ENCODE peak calls at places on chromosomes 4 and X, in nine cellular contexts. C is lower lobe of right lung; A is AG04450; S is CD8-positive, alpha-beta T cell; M is tibial nerve; T is gastrocnemius medialis; P is heart left ventricle; R is mucosa of descending colon; Q is astrocyte. Y is an unnamed sample.
A peak's percentile ranks its signal among the peaks of the same experiment; 100 is the strongest.

GRCh38 chr4:180028682-180029081 is 2214.5 kb upstream of the TENM3 start:
- DNase-seq in R (peak; percentile 67), C (peak; percentile 44), A (peak; percentile 39), M (no peak), Q (peak; percentile 29), S (no peak), T (no peak), P (no peak), Y (no peak)

GRCh38 chrX:123835661-123836371 is 24.0 kb upstream of the XIAP start:
- DNase-seq in T (no peak), A (no peak), S (no peak), P (no peak), C (no peak), R (no peak), Q (peak; percentile 74), M (no peak), Y (no peak)

GRCh38 chrX:110304371-110304770 is 13.5 kb downstream of the AMMECR1 start:
- DNase-seq in M (no peak), P (no peak), S (no peak), T (no peak), R (no peak), C (no peak), A (no peak), Q (no peak), Y (no peak)

GRCh38 chr4:118224239-118224829 is 128.5 kb downstream of the PRSS12 start:
- DNase-seq in R (no peak), A (peak; percentile 18), M (no peak), Q (peak; percentile 53), C (no peak), S (no peak), P (no peak), T (no peak), Y (no peak)

GRCh38 chrX:153469811-153470410 is 465 bp downstream of the HAUS7 start:
- DNase-seq in A (no peak), P (no peak), S (peak; percentile 25), R (peak; percentile 15), C (no peak), M (no peak), Q (no peak), T (peak; percentile 29), Y (peak; percentile 14)

GRCh38 chr4:67456577-67457196 is 88.6 kb downstream of the CENPC start:
- DNase-seq in R (peak; percentile 85), A (no peak), P (no peak), S (no peak), C (no peak), M (no peak), Q (no peak), T (no peak), Y (no peak)

GRCh38 chr4:22090655-22091350 is 142.2 kb upstream of the KCNIP4 start:
- DNase-seq in R (no peak), Q (peak; percentile 42), T (no peak), M (no peak), C (no peak), P (no peak), S (no peak), A (no peak), Y (no peak)

GRCh38 chr4:101865501-101866062 is 75.1 kb downstream of the BANK1 start:
- DNase-seq in R (no peak), S (no peak), C (no peak), M (no peak), Q (peak; percentile 45), P (no peak), T (no peak), A (no peak), Y (no peak)

GRCh38 chr4:94399721-94400120 is 52.0 kb upstream of the PDLIM5 start:
- DNase-seq in S (no peak), T (no peak), P (no peak), A (no peak), C (no peak), Q (no peak), M (no peak), R (no peak), Y (no peak)

DNA sequence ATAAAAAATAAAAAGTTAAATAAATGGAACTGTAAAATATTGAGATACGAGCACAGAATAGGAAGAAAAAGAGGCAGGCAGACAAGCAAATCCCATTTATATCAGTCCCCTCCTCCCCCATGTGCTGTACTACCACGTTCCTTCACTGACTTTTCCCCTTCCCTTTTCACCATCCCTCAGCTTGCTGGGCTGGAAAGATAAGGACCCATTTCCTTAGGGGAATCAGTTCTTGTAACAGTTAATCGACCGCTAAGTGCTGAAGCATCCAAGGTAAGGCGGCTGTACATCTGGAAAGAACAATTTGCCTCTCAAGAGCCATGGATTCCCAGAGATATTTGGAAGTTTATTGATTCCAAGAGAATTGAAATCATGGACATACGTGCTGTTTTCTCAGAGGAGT is 1687.9 kb downstream of the STIM2 start:
- DNase-seq in S (no peak), T (no peak), C (no peak), Q (no peak), M (no peak), A (no peak), P (no peak), R (no peak), Y (no peak)
- H3K9me3 ChIP-seq in S (no peaks in the 10 kb centered on the region), T (no peaks in the 10 kb centered on the region), C (no peaks in the 10 kb centered on the region), Q (no peaks in the 10 kb centered on the region), M (no peaks in the 10 kb centered on the region), A (no peaks in the 10 kb centered on the region), P (no peaks in the 10 kb centered on the region), R (no peaks in the 10 kb centered on the region), Y (no peaks in the 10 kb centered on the region)

DNA sequence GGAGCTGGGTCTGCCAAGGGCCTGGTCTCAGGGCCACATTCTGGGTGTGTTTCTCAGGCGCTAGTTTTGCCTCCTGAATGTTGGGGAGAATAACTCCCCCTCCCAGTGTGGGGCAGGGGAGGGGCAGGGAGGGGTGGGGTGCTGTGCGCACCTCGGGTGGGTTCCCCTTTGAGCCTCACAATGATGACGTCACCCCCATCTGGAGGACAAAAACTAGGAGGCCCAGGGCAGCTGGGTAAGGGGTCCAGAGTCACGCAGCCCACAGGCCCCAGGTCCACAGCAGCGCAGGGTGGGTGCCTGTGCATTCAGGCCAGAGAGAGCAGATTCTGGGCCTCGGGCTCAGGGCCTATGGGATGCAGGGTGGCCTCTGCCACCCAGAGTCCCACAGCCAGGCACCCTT is 23.7 kb upstream of the HMX1 start:
- DNase-seq in T (no peak), A (no peak), R (no peak), S (no peak), P (no peak), Q (no peak), C (no peak), M (no peak), Y (no peak)
- TF ChIP-seq CTCF in T (no peak), A (no peak), R (no peak), S (no peak), P (no peak), Q (no peak), C (no peak), M (no peak), Y (no peak)

GRCh38 chrX:2321411-2321810 is 179.4 kb downstream of the DHRSX start:
- DNase-seq in S (no peak), T (peak; percentile 83), M (no peak), Q (no peak), C (no peak), A (no peak), R (no peak), P (no peak), Y (no peak)

GRCh38 chrX:2324116-2324515 is 176.7 kb downstream of the DHRSX start:
- DNase-seq in Q (no peak), C (no peak), A (no peak), R (no peak), S (no peak), P (no peak), T (no peak), M (no peak), Y (no peak)

GRCh38 chrX:2327423-2327822 is 173.4 kb downstream of the DHRSX start:
- DNase-seq in C (no peak), P (no peak), S (no peak), A (no peak), R (no peak), Q (no peak), M (no peak), T (no peak), Y (no peak)

GRCh38 chrX:2320580-2321327 is 180.0 kb downstream of the DHRSX start:
- DNase-seq in R (no peak), Q (no peak), M (peak; percentile 35), T (peak; percentile 97), S (no peak), P (peak; percentile 26), C (peak; percentile 79), A (peak; percentile 41), Y (no peak)

DNA sequence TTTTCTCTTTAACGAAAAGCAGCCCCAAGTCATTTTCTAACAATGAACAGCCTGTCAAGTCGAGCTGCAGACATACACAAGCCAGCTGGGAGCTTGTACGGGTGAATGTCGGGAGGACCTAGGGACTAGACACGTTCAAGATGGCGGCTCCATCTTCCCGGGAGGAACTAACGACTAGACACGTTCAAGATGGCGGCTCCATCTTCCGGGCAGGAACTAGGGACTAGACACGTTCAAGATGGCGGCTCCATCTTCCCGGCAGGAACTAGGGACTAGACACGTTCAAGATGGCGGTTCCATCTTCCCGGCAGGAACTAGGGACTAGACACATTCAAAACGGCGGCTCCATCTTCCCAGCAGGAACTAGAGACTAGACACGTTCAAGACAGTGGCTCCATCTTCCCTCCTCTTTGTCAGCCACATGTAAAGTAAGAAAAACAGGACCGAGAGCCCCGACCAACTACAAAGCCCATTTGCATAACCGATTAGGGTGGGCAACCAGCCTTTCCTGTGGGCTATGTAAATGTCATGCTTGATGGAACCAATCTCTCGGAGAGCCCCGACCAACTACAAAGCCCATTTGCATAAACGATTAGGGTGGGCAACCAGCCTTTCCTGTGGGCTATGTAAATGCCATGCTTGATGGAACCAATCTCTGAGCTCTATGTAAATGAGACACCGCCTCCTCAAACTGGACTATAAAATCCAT is 175.5 kb downstream of the DHRSX start:
- DNase-seq in Q (peak; percentile 94), S (peak; percentile 40), C (peak; percentile 55), A (peak; percentile 18), R (peak; percentile 54), M (no peak), P (peak; percentile 37), T (peak; percentile 79), Y (peak; percentile 18)
- H3K9me3 ChIP-seq in Q (no peaks in the 10 kb centered on the region), S (no peaks in the 10 kb centered on the region), C (no peaks in the 10 kb centered on the region), A (no peaks in the 10 kb centered on the region), R (no peaks in the 10 kb centered on the region), M (no peaks in the 10 kb centered on the region), P (no peaks in the 10 kb centered on the region), T (no peaks in the 10 kb centered on the region), Y (no peaks in the 10 kb centered on the region)

GRCh38 chrX:131826572-131826971 is 196.5 kb upstream of the STK26 start:
- DNase-seq in Q (no peak), T (no peak), R (no peak), P (no peak), A (no peak), M (no peak), C (no peak), S (no peak), Y (no peak)

GRCh38 chrX:131818297-131818936 is 204.7 kb upstream of the STK26 start:
- DNase-seq in C (no peak), T (no peak), Q (no peak), A (no peak), R (no peak), M (no peak), P (no peak), S (no peak), Y (no peak)

GRCh38 chrX:131827935-131828334 is 195.2 kb upstream of the STK26 start:
- DNase-seq in S (peak; percentile 29), T (no peak), A (no peak), P (no peak), Q (no peak), R (no peak), M (no peak), C (no peak), Y (peak; percentile 16)

GRCh38 chrX:131816551-131817136 is 206.5 kb upstream of the STK26 start:
- DNase-seq in S (peak; percentile 65), P (peak; percentile 74), R (peak; percentile 61), T (peak; percentile 30), Q (peak; percentile 46), C (no peak), A (no peak), M (peak; percentile 73), Y (peak; percentile 53)

GRCh38 chrX:131821945-131822622 is 201.0 kb upstream of the STK26 start:
- DNase-seq in P (peak; percentile 23), Q (peak; percentile 59), M (no peak), A (no peak), S (no peak), C (no peak), R (no peak), T (no peak), Y (no peak)
- TF ChIP-seq CTCF in P (peak; percentile 7), Q (no peak), M (peak; percentile 40), A (no peak), S (no peak), C (no peak), R (no peak), T (no peak), Y (no peak)

Y was measured in CD4-positive, alpha-beta T cell.